ENCODE peak calls at places on chromosomes 5 and 9, in four cellular contexts. Q is fibroblast of the aortic adventitia; O is stimulated activated CD8-positive, alpha-beta memory T cell treated with anti-CD3 and anti-CD28 coated beads, Interleukin-4, amount 100 ng/mL, for 1 hour; W is activated CD8-positive, alpha-beta memory T cell treated with anti-CD3 and anti-CD28 coated beads for 4 hours. K is an unnamed sample.

GRCh38 chr9:114386886-114387677 is 700 bp downstream of the AKNA start:
- DNase-seq in W (no peak), O (no peak), Q (no peak), K (no peak)

GRCh38 chr9:114261026-114261425 is 61.9 kb upstream of the ORM1 start:
- DNase-seq in W (no peak), O (no peak), Q (no peak), K (no peak)

GRCh38 chr9:126301985-126302603 is 24.5 kb upstream of the MVB12B start:
- DNase-seq in O (no peak), W (no peak), Q (peak), K (no peak)

GRCh38 chr9:97853056-97853843 is at the start of gene FOXE1:
- DNase-seq in W (no peak), Q (no peak), O (no peak), K (no peak)

GRCh38 chr9:1083325-1083913 is 33.3 kb downstream of the DMRT2 start:
- DNase-seq in W (no peak), Q (no peak), O (no peak), K (no peak)

GRCh38 chr5:91456928-91457571 is 73.9 kb upstream of the ARRDC3 start:
- DNase-seq in Q (no peak), O (no peak), W (no peak), K (no peak)

GRCh38 chr5:167819406-167819805 is 472.0 kb upstream of the WWC1 start:
- DNase-seq in Q (no peak), W (no peak), O (no peak), K (no peak)

GRCh38 chr5:219492-219891 is 1.4 kb downstream of the SDHA start:
- DNase-seq in Q (peak), W (no peak), O (no peak), K (no peak)

GRCh38 chr5:10420926-10421325 is 20.8 kb upstream of the ROPN1L start:
- DNase-seq in O (no peak), W (no peak), Q (peak), K (no peak)

GRCh38 chr9:70486127-70486526 is 71.7 kb upstream of the KLF9 start:
- DNase-seq in Q (no peak), W (no peak), O (no peak), K (no peak)

GRCh38 chr9:82148849-82149544 is 160.4 kb downstream of the SPATA31D1 start:
- DNase-seq in W (no peak), O (no peak), Q (peak), K (no peak)